ENCODE peak calls at places on chromosome 9, in five cellular contexts. One of them, this sample, is unnamed.
A peak's percentile ranks its signal among the peaks of the same experiment; 100 is the strongest.

GRCh38 chr9:113955076-113955752 is 79.1 kb downstream of the ZNF618 start:
- DNase-seq in hepatocyte: no peak
- DNase-seq in HCT116: no peak
- DNase-seq in PC-3: no peak
- DNase-seq in MM.1S: no peak
- DNase-seq in this sample: no peak

GRCh38 chr9:123678038-123678877 is 251.7 kb downstream of the DENND1A start:
- DNase-seq in hepatocyte: peak; percentile 48
- DNase-seq in HCT116: no peak
- DNase-seq in MM.1S: no peak
- DNase-seq in PC-3: peak; percentile 65
- DNase-seq in this sample: peak; percentile 59

GRCh38 chr9:88433583-88434240 is 45.5 kb downstream of the SPIN1 start:
- DNase-seq in PC-3: peak; percentile 44
- DNase-seq in HCT116: no peak
- DNase-seq in MM.1S: no peak
- DNase-seq in hepatocyte: no peak
- DNase-seq in this sample: no peak

GRCh38 chr9:36023260-36024048 is 13.3 kb upstream of the RECK start:
- DNase-seq in HCT116: peak; percentile 59
- DNase-seq in MM.1S: peak; percentile 78
- DNase-seq in PC-3: peak; percentile 75
- DNase-seq in hepatocyte: peak; percentile 82
- DNase-seq in this sample: peak; percentile 76

GRCh38 chr9:14066815-14067214 is 247.1 kb downstream of the NFIB start:
- DNase-seq in hepatocyte: no peak
- DNase-seq in PC-3: peak; percentile 47
- DNase-seq in HCT116: no peak
- DNase-seq in MM.1S: no peak
- DNase-seq in this sample: no peak

GRCh38 chr9:100555471-100555870 is 22.4 kb upstream of the CAVIN4 start:
- DNase-seq in MM.1S: peak; percentile 24
- DNase-seq in hepatocyte: no peak
- DNase-seq in HCT116: no peak
- DNase-seq in PC-3: no peak
- DNase-seq in this sample: no peak

GRCh38 chr9:19988281-19988680 is 199.4 kb upstream of the SLC24A2 start:
- DNase-seq in PC-3: no peak
- DNase-seq in hepatocyte: no peak
- DNase-seq in MM.1S: no peak
- DNase-seq in HCT116: no peak
- DNase-seq in this sample: no peak

GRCh38 chr9:109088221-109088620 is 31.5 kb downstream of the TMEM245 start:
- DNase-seq in hepatocyte: no peak
- DNase-seq in HCT116: no peak
- DNase-seq in MM.1S: no peak
- DNase-seq in PC-3: no peak
- DNase-seq in this sample: no peak

GRCh38 chr9:124887832-124888231 is 25.9 kb downstream of the ARPC5L start:
- DNase-seq in HCT116: no peak
- DNase-seq in PC-3: no peak
- DNase-seq in hepatocyte: no peak
- DNase-seq in MM.1S: no peak
- DNase-seq in this sample: no peak

GRCh38 chr9:20382460-20383071 is 239.7 kb downstream of the MLLT3 start:
- DNase-seq in PC-3: peak; percentile 34
- DNase-seq in HCT116: no peak
- DNase-seq in hepatocyte: no peak
- DNase-seq in MM.1S: peak; percentile 24
- DNase-seq in this sample: no peak

GRCh38 chr9:127769985-127770904 is 8.2 kb downstream of the SH2D3C start:
- DNase-seq in PC-3: no peak
- DNase-seq in HCT116: no peak
- DNase-seq in hepatocyte: no peak
- DNase-seq in MM.1S: no peak
- DNase-seq in this sample: no peak

GRCh38 chr9:94111446-94111845 is 27.2 kb downstream of the PTPDC1 start:
- DNase-seq in MM.1S: no peak
- DNase-seq in HCT116: no peak
- DNase-seq in hepatocyte: no peak
- DNase-seq in PC-3: no peak
- DNase-seq in this sample: no peak

GRCh38 chr9:124467410-124468060 is 17.3 kb downstream of the ADGRD2 start:
- DNase-seq in PC-3: no peak
- DNase-seq in hepatocyte: no peak
- DNase-seq in MM.1S: no peak
- DNase-seq in HCT116: no peak
- DNase-seq in this sample: no peak

GRCh38 chr9:104346645-104347175 is 157.4 kb upstream of the OR13F1 start:
- DNase-seq in hepatocyte: no peak
- DNase-seq in MM.1S: no peak
- DNase-seq in PC-3: peak; percentile 9
- DNase-seq in HCT116: no peak
- DNase-seq in this sample: no peak

GRCh38 chr9:132857031-132857430 is 21.1 kb downstream of the AK8 start:
- DNase-seq in HCT116: no peak
- DNase-seq in MM.1S: no peak
- DNase-seq in hepatocyte: peak; percentile 76
- DNase-seq in PC-3: no peak
- DNase-seq in this sample: no peak

GRCh38 chr9:116939161-116939560 is 252.1 kb downstream of the TRIM32 start:
- DNase-seq in hepatocyte: no peak
- DNase-seq in HCT116: no peak
- DNase-seq in MM.1S: no peak
- DNase-seq in PC-3: no peak
- DNase-seq in this sample: no peak

GRCh38 chr9:136902259-136902821 is 16.0 kb downstream of the TRAF2 start:
- DNase-seq in HCT116: no peak
- DNase-seq in hepatocyte: peak; percentile 79
- DNase-seq in PC-3: peak; percentile 67
- DNase-seq in MM.1S: peak; percentile 97
- DNase-seq in this sample: no peak
- H3K4me3 ChIP-seq in HCT116: no peak overlapping the region
- H3K4me3 ChIP-seq in hepatocyte: no peak overlapping the region
- H3K4me3 ChIP-seq in PC-3: peak overlapping the region; percentile 7
- H3K4me3 ChIP-seq in MM.1S: peak overlapping the region; percentile 33
- H3K4me3 ChIP-seq in this sample: no peak overlapping the region

GRCh38 chr9:83512621-83513020 is 25.6 kb downstream of the FRMD3 start:
- DNase-seq in PC-3: no peak
- DNase-seq in hepatocyte: no peak
- DNase-seq in HCT116: no peak
- DNase-seq in MM.1S: no peak
- DNase-seq in this sample: no peak
- H3K9me2 ChIP-seq in PC-3: no peaks in the 10 kb centered on the region
- H3K9me2 ChIP-seq in hepatocyte: no peaks in the 10 kb centered on the region
- H3K9me2 ChIP-seq in HCT116: no peaks in the 10 kb centered on the region
- H3K9me2 ChIP-seq in MM.1S: no peaks in the 10 kb centered on the region
- H3K9me2 ChIP-seq in this sample: no peaks in the 10 kb centered on the region

DNA sequence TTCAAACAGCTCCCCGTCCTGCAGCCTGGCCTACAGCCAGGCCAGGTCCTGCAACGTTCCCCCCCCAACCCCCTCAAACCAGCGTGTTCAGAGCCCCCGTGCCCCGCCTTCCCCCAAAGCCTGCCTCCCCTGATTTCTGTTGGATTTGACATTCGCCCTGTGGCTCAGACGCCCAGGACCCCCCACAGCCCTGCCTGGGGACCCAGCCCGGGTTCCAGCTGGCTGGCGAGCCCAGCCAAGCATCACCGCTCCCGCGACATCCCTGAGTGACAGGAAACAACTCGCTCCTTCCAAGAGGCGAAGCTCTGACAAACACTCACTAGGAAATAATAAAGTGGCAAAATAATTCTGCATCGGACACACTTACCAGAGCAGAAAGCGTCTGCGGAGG is 91.3 kb upstream of the MVB12B start:
- DNase-seq in PC-3: no peak
- DNase-seq in HCT116: no peak
- DNase-seq in MM.1S: no peak
- DNase-seq in hepatocyte: no peak
- DNase-seq in this sample: no peak
- TF ChIP-seq CTCF in PC-3: no peak
- TF ChIP-seq CTCF in HCT116: no peak
- TF ChIP-seq CTCF in MM.1S: no peak
- TF ChIP-seq CTCF in hepatocyte: no peak
- TF ChIP-seq CTCF in this sample: no peak

GRCh38 chr9:129569506-129570449 is 51.1 kb downstream of the C9orf50 start:
- DNase-seq in hepatocyte: peak; percentile 56
- DNase-seq in PC-3: peak; percentile 13
- DNase-seq in MM.1S: no peak
- DNase-seq in HCT116: peak; percentile 81
- DNase-seq in this sample: peak; percentile 21
- H3K4me3 ChIP-seq in hepatocyte: no peak overlapping the region
- H3K4me3 ChIP-seq in PC-3: no peak overlapping the region
- H3K4me3 ChIP-seq in MM.1S: no peak overlapping the region
- H3K4me3 ChIP-seq in HCT116: peak overlapping the region; percentile 72
- H3K4me3 ChIP-seq in this sample: no peak overlapping the region

GRCh38 chr9:82893549-82893948 is 169.4 kb downstream of the RASEF start:
- DNase-seq in hepatocyte: no peak
- DNase-seq in MM.1S: no peak
- DNase-seq in HCT116: no peak
- DNase-seq in PC-3: no peak
- DNase-seq in this sample: no peak
- H3K9me2 ChIP-seq in hepatocyte: no peaks in the 10 kb centered on the region
- H3K9me2 ChIP-seq in MM.1S: no peaks in the 10 kb centered on the region
- H3K9me2 ChIP-seq in HCT116: no peaks in the 10 kb centered on the region
- H3K9me2 ChIP-seq in PC-3: no peaks in the 10 kb centered on the region
- H3K9me2 ChIP-seq in this sample: no peaks in the 10 kb centered on the region

This sample was measured in OCI-LY7.